ENCODE peak calls at places on chromosome 11, in six cellular contexts. One of them, this sample, is unnamed.
A peak's percentile ranks its signal among the peaks of the same experiment; 100 is the strongest.

GRCh38 chr11:118056806-118057205 is 20.1 kb upstream of the TMPRSS4 start:
- DNase-seq in H1: no peak
- DNase-seq in mesenchymal stem cell: no peak
- DNase-seq in mesendoderm: no peak
- DNase-seq in IMR-90: no peak
- DNase-seq in H9: no peak
- DNase-seq in this sample: no peak

GRCh38 chr11:116792869-116793475 is 1.3 kb upstream of the APOA5 start:
- DNase-seq in H1: no peak
- DNase-seq in mesenchymal stem cell: peak; percentile 40
- DNase-seq in IMR-90: peak; percentile 73
- DNase-seq in mesendoderm: no peak
- DNase-seq in H9: no peak
- DNase-seq in this sample: no peak

GRCh38 chr11:65354265-65355012 is at the start of gene TIGD3:
- DNase-seq in H1: peak; percentile 85
- DNase-seq in mesenchymal stem cell: peak; percentile 96
- DNase-seq in H9: peak; percentile 97
- DNase-seq in IMR-90: peak; percentile 91
- DNase-seq in mesendoderm: peak; percentile 97
- DNase-seq in this sample: peak; percentile 95

GRCh38 chr11:68127791-68128681 is 6.8 kb upstream of the CHKA start:
- DNase-seq in mesendoderm: peak; percentile 99
- DNase-seq in H9: peak; percentile 98
- DNase-seq in mesenchymal stem cell: peak; percentile 83
- DNase-seq in IMR-90: peak; percentile 40
- DNase-seq in H1: peak; percentile 94
- DNase-seq in this sample: peak; percentile 78

GRCh38 chr11:65571940-65572339 is 398 bp upstream of the FAM89B start:
- DNase-seq in mesendoderm: peak; percentile 91
- DNase-seq in IMR-90: peak; percentile 44
- DNase-seq in H9: peak; percentile 82
- DNase-seq in mesenchymal stem cell: peak; percentile 73
- DNase-seq in H1: no peak
- DNase-seq in this sample: no peak

GRCh38 chr11:1549355-1550330 is 22.4 kb downstream of the DUSP8 start:
- DNase-seq in H1: no peak
- DNase-seq in mesendoderm: no peak
- DNase-seq in IMR-90: no peak
- DNase-seq in mesenchymal stem cell: no peak
- DNase-seq in H9: no peak
- DNase-seq in this sample: no peak

GRCh38 chr11:123409456-123409801 is 20.6 kb upstream of the GRAMD1B start:
- DNase-seq in H9: no peak
- DNase-seq in IMR-90: no peak
- DNase-seq in mesenchymal stem cell: no peak
- DNase-seq in mesendoderm: no peak
- DNase-seq in H1: no peak
- DNase-seq in this sample: no peak

GRCh38 chr11:8069771-8070170 is 11.2 kb upstream of the TUB start:
- DNase-seq in mesenchymal stem cell: no peak
- DNase-seq in H1: no peak
- DNase-seq in mesendoderm: no peak
- DNase-seq in H9: no peak
- DNase-seq in IMR-90: no peak
- DNase-seq in this sample: no peak

GRCh38 chr11:124538019-124538418 is 5.4 kb downstream of the OR8B12 start:
- DNase-seq in H1: no peak
- DNase-seq in mesendoderm: peak; percentile 62
- DNase-seq in mesenchymal stem cell: peak; percentile 58
- DNase-seq in H9: no peak
- DNase-seq in IMR-90: peak; percentile 58
- DNase-seq in this sample: no peak

GRCh38 chr11:65505434-65506315 is 6.8 kb downstream of the MALAT1 start:
- DNase-seq in H1: no peak
- DNase-seq in H9: peak; percentile 30
- DNase-seq in mesendoderm: peak; percentile 22
- DNase-seq in mesenchymal stem cell: peak; percentile 62
- DNase-seq in IMR-90: peak; percentile 52
- DNase-seq in this sample: no peak

GRCh38 chr11:46698597-46698996 is 1.8 kb downstream of the ARHGAP1 start:
- DNase-seq in H9: no peak
- DNase-seq in mesenchymal stem cell: peak; percentile 12
- DNase-seq in mesendoderm: no peak
- DNase-seq in IMR-90: no peak
- DNase-seq in H1: no peak
- DNase-seq in this sample: no peak

GRCh38 chr11:68890490-68891231 is 13.0 kb downstream of the MRPL21 start:
- DNase-seq in mesendoderm: no peak
- DNase-seq in mesenchymal stem cell: no peak
- DNase-seq in IMR-90: peak; percentile 64
- DNase-seq in H9: no peak
- DNase-seq in H1: no peak
- DNase-seq in this sample: no peak

GRCh38 chr11:123250811-123251655 is 56.0 kb upstream of the CLMP start:
- DNase-seq in IMR-90: no peak
- DNase-seq in mesendoderm: no peak
- DNase-seq in mesenchymal stem cell: no peak
- DNase-seq in H1: no peak
- DNase-seq in H9: no peak
- DNase-seq in this sample: no peak

GRCh38 chr11:10935015-10935564 is 77.2 kb upstream of the ZBED5 start:
- DNase-seq in H9: no peak
- DNase-seq in IMR-90: no peak
- DNase-seq in mesenchymal stem cell: no peak
- DNase-seq in H1: no peak
- DNase-seq in mesendoderm: no peak
- DNase-seq in this sample: no peak

GRCh38 chr11:70400643-70401042 is 2.3 kb downstream of the CTTN start:
- DNase-seq in H9: no peak
- DNase-seq in IMR-90: no peak
- DNase-seq in H1: no peak
- DNase-seq in mesenchymal stem cell: no peak
- DNase-seq in mesendoderm: no peak
- DNase-seq in this sample: no peak

GRCh38 chr11:60942207-60942606 is 9.8 kb downstream of the SLC15A3 start:
- DNase-seq in IMR-90: no peak
- DNase-seq in H1: no peak
- DNase-seq in mesendoderm: no peak
- DNase-seq in mesenchymal stem cell: no peak
- DNase-seq in H9: no peak
- DNase-seq in this sample: no peak

GRCh38 chr11:80925291-80925690 is 1484.5 kb upstream of the TENM4 start:
- DNase-seq in mesendoderm: peak; percentile 1
- DNase-seq in H9: no peak
- DNase-seq in IMR-90: no peak
- DNase-seq in mesenchymal stem cell: peak; percentile 23
- DNase-seq in H1: no peak
- DNase-seq in this sample: no peak

GRCh38 chr11:17014321-17014773 is at the start of gene PLEKHA7:
- DNase-seq in H1: no peak
- DNase-seq in mesendoderm: no peak
- DNase-seq in H9: no peak
- DNase-seq in mesenchymal stem cell: no peak
- DNase-seq in IMR-90: no peak
- DNase-seq in this sample: peak; percentile 21

GRCh38 chr11:870127-870413 is 27.4 kb downstream of the TSPAN4 start:
- DNase-seq in mesenchymal stem cell: no peak
- DNase-seq in IMR-90: no peak
- DNase-seq in H1: no peak
- DNase-seq in mesendoderm: no peak
- DNase-seq in H9: no peak
- DNase-seq in this sample: no peak

GRCh38 chr11:134367781-134368180 is 36.0 kb downstream of the GLB1L2 start:
- DNase-seq in mesenchymal stem cell: no peak
- DNase-seq in H1: no peak
- DNase-seq in H9: no peak
- DNase-seq in IMR-90: no peak
- DNase-seq in mesendoderm: no peak
- DNase-seq in this sample: no peak

GRCh38 chr11:84720706-84721402 is 906.3 kb downstream of the DLG2 start:
- DNase-seq in H1: no peak
- DNase-seq in H9: peak; percentile 63
- DNase-seq in IMR-90: no peak
- DNase-seq in mesendoderm: peak; percentile 76
- DNase-seq in mesenchymal stem cell: no peak
- DNase-seq in this sample: peak; percentile 20

GRCh38 chr11:110176366-110177056 is 83.3 kb downstream of the ZC3H12C start:
- DNase-seq in H9: no peak
- DNase-seq in mesenchymal stem cell: peak; percentile 56
- DNase-seq in mesendoderm: peak; percentile 66
- DNase-seq in H1: no peak
- DNase-seq in IMR-90: peak; percentile 51
- DNase-seq in this sample: no peak

GRCh38 chr11:32643526-32643925 is 59.9 kb downstream of the EIF3M start:
- DNase-seq in H9: no peak
- DNase-seq in H1: no peak
- DNase-seq in mesenchymal stem cell: no peak
- DNase-seq in IMR-90: peak; percentile 28
- DNase-seq in mesendoderm: no peak
- DNase-seq in this sample: no peak

GRCh38 chr11:110434952-110435779 is 5.4 kb downstream of the FDX1 start:
- DNase-seq in H1: no peak
- DNase-seq in H9: no peak
- DNase-seq in mesenchymal stem cell: peak; percentile 4
- DNase-seq in mesendoderm: peak; percentile 46
- DNase-seq in IMR-90: no peak
- DNase-seq in this sample: no peak

DNA sequence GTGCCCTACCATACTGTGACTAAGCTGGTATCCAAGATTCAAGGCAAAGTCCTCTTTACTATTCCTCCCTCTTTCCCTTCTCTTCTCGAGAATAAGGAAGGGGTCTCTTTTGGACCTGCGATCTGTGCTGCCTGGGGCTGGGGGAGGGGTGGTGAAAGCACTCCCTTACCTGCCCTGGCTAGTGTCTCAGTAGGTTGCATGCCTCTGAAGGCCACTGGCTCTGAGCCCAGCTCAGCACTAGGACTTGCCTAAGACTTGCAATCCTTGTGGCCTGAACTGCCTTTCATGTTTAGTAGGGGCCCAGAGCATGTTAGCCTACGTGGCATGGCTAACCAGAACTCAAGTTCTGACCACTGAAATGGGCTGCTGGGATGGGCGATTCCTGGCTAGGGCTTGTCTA is 13.0 kb upstream of the REXO2 start:
- DNase-seq in H1: no peak
- DNase-seq in mesendoderm: peak; percentile 5
- DNase-seq in mesenchymal stem cell: no peak
- DNase-seq in H9: no peak
- DNase-seq in IMR-90: no peak
- DNase-seq in this sample: no peak
- H2BK5ac ChIP-seq in H1: peak overlapping the region; percentile 58
- H2BK5ac ChIP-seq in mesendoderm: no peak overlapping the region
- H2BK5ac ChIP-seq in mesenchymal stem cell: no peak overlapping the region
- H2BK5ac ChIP-seq in H9: no peak overlapping the region
- H2BK5ac ChIP-seq in IMR-90: no peak overlapping the region
- H2BK5ac ChIP-seq in this sample: no peak overlapping the region

GRCh38 chr11:6420677-6421076 is 1.8 kb upstream of the APBB1 start:
- DNase-seq in H9: no peak
- DNase-seq in mesenchymal stem cell: no peak
- DNase-seq in H1: no peak
- DNase-seq in mesendoderm: no peak
- DNase-seq in IMR-90: no peak
- DNase-seq in this sample: no peak

GRCh38 chr11:6414874-6415328 is 4.0 kb downstream of the APBB1 start:
- DNase-seq in mesenchymal stem cell: no peak
- DNase-seq in H9: no peak
- DNase-seq in IMR-90: no peak
- DNase-seq in H1: no peak
- DNase-seq in mesendoderm: no peak
- DNase-seq in this sample: no peak

GRCh38 chr11:6413791-6414231 is 5.1 kb downstream of the APBB1 start:
- DNase-seq in mesendoderm: no peak
- DNase-seq in H9: no peak
- DNase-seq in mesenchymal stem cell: no peak
- DNase-seq in IMR-90: no peak
- DNase-seq in H1: no peak
- DNase-seq in this sample: no peak

GRCh38 chr11:6418199-6418957 is 516 bp downstream of the APBB1 start:
- DNase-seq in H1: no peak
- DNase-seq in mesendoderm: peak; percentile 44
- DNase-seq in H9: peak; percentile 64
- DNase-seq in mesenchymal stem cell: no peak
- DNase-seq in IMR-90: no peak
- DNase-seq in this sample: peak; percentile 48

GRCh38 chr11:6418958-6419611 is at the start of gene APBB1:
- DNase-seq in H1: no peak
- DNase-seq in IMR-90: peak; percentile 48
- DNase-seq in mesenchymal stem cell: peak; percentile 64
- DNase-seq in H9: peak; percentile 66
- DNase-seq in mesendoderm: peak; percentile 66
- DNase-seq in this sample: peak; percentile 75
- H2BK5ac ChIP-seq in H1: peak within 1 kb of the TSS; percentile 52
- H2BK5ac ChIP-seq in IMR-90: peak within 1 kb of the TSS; percentile 20
- H2BK5ac ChIP-seq in mesenchymal stem cell: peak within 1 kb of the TSS; percentile 68
- H2BK5ac ChIP-seq in H9: no peak within 1 kb of the TSS
- H2BK5ac ChIP-seq in mesendoderm: no peak within 1 kb of the TSS
- H2BK5ac ChIP-seq in this sample: peak within 1 kb of the TSS; percentile 96

GRCh38 chr11:37450613-37451012 is 852.6 kb upstream of the RAG2 start:
- DNase-seq in H1: no peak
- DNase-seq in H9: no peak
- DNase-seq in IMR-90: peak; percentile 8
- DNase-seq in mesenchymal stem cell: peak; percentile 22
- DNase-seq in mesendoderm: no peak
- DNase-seq in this sample: no peak

GRCh38 chr11:37451903-37452302 is 853.9 kb upstream of the RAG2 start:
- DNase-seq in H9: no peak
- DNase-seq in mesendoderm: no peak
- DNase-seq in H1: no peak
- DNase-seq in mesenchymal stem cell: no peak
- DNase-seq in IMR-90: no peak
- DNase-seq in this sample: no peak

GRCh38 chr11:37449146-37449545 is 851.1 kb upstream of the RAG2 start:
- DNase-seq in mesenchymal stem cell: peak; percentile 51
- DNase-seq in IMR-90: peak; percentile 68
- DNase-seq in H9: no peak
- DNase-seq in mesendoderm: peak; percentile 65
- DNase-seq in H1: no peak
- DNase-seq in this sample: peak; percentile 14
- H2BK5ac ChIP-seq in mesenchymal stem cell: no peak overlapping the region
- H2BK5ac ChIP-seq in IMR-90: no peak overlapping the region
- H2BK5ac ChIP-seq in H9: no peak overlapping the region
- H2BK5ac ChIP-seq in mesendoderm: no peak overlapping the region
- H2BK5ac ChIP-seq in H1: no peak overlapping the region
- H2BK5ac ChIP-seq in this sample: no peak overlapping the region

DNA sequence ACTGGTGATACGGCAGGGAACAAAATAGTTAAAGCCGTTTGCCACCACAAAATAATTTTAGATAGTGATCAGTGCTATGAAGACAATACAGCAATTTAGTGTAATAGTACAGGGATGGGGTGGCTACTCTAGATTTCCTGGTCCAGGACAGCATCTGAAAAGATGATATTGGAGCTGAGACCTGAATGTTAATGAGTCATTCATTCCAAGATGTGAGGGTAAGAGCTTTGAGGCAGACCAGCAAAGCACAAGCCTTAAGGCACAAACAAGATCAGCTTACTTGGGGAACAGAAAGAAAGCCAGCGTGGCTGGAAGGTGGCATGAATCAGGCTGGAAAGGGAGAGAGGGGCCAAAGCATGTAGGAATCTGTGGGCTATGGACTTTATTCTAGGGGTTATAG is 132.3 kb downstream of the TRIM44 start:
- DNase-seq in H9: no peak
- DNase-seq in IMR-90: peak; percentile 88
- DNase-seq in H1: no peak
- DNase-seq in mesenchymal stem cell: peak; percentile 62
- DNase-seq in mesendoderm: peak; percentile 26
- DNase-seq in this sample: no peak
- H2BK5ac ChIP-seq in H9: no peak overlapping the region
- H2BK5ac ChIP-seq in IMR-90: peak overlapping the region; percentile 13
- H2BK5ac ChIP-seq in H1: no peak overlapping the region
- H2BK5ac ChIP-seq in mesenchymal stem cell: no peak overlapping the region
- H2BK5ac ChIP-seq in mesendoderm: no peak overlapping the region
- H2BK5ac ChIP-seq in this sample: no peak overlapping the region

This sample was measured in neuronal stem cell.